ENCODE peak calls at places on chromosomes 3 and 15, in six cellular contexts. H, R, V, T, F and Y are unnamed samples.

GRCh38 chr15:92528736-92529135 is 126.8 kb downstream of the FAM174B start:
- DNase-seq in H (peak; percentile 34), R (no peak), V (no peak), T (no peak), F (no peak), Y (no peak)

GRCh38 chr15:95018888-95019545 is 787.7 kb downstream of the MCTP2 start:
- DNase-seq in H (peak; percentile 68), R (no peak), V (no peak), T (no peak), F (peak; percentile 60), Y (peak; percentile 48)

GRCh38 chr3:192914873-192915272 is 2.8 kb downstream of the MB21D2 start:
- DNase-seq in H (no peak), R (no peak), V (no peak), T (no peak), F (no peak), Y (no peak)

GRCh38 chr3:14201881-14202684 is 23.5 kb downstream of the LSM3 start:
- DNase-seq in H (peak; percentile 68), R (no peak), V (no peak), T (peak; percentile 64), F (peak; percentile 31), Y (no peak)

GRCh38 chr15:75069301-75069925 is 46.0 kb downstream of the PPCDC start:
- DNase-seq in H (no peak), R (no peak), V (no peak), T (no peak), F (no peak), Y (no peak)

GRCh38 chr15:81176291-81176893 is 20.3 kb upstream of the IL16 start:
- DNase-seq in H (no peak), R (no peak), V (no peak), T (no peak), F (peak; percentile 43), Y (no peak)

GRCh38 chr3:49500408-49501257 is 30.6 kb downstream of the DAG1 start:
- DNase-seq in H (peak; percentile 96), R (peak; percentile 77), V (no peak), T (peak; percentile 59), F (peak; percentile 97), Y (peak; percentile 98)

GRCh38 chr3:62521464-62522105 is 148.2 kb upstream of the FEZF2 start:
- DNase-seq in H (no peak), R (no peak), V (no peak), T (no peak), F (no peak), Y (no peak)

GRCh38 chr3:195270350-195271115 is 426 bp downstream of the XXYLT1 start:
- DNase-seq in H (peak; percentile 25), R (peak; percentile 55), V (peak; percentile 71), T (no peak), F (peak; percentile 77), Y (peak; percentile 89)

GRCh38 chr15:71137138-71137518 is 21.9 kb downstream of the THSD4 start:
- DNase-seq in H (no peak), R (no peak), V (no peak), T (no peak), F (peak; percentile 14), Y (no peak)

GRCh38 chr3:28234454-28234853 is 7.0 kb upstream of the CMC1 start:
- DNase-seq in H (no peak), R (no peak), V (no peak), T (no peak), F (no peak), Y (no peak)

GRCh38 chr3:129119365-129120100 is 2.1 kb downstream of the RAB43 start:
- DNase-seq in H (no peak), R (no peak), V (peak; percentile 65), T (peak; percentile 22), F (no peak), Y (no peak)

GRCh38 chr3:150610785-150611184 is 7.7 kb downstream of the SELENOT start:
- DNase-seq in H (peak; percentile 32), R (no peak), V (no peak), T (no peak), F (peak; percentile 35), Y (peak; percentile 31)

GRCh38 chr3:78281381-78281780 is 1241.5 kb downstream of the ROBO2 start:
- DNase-seq in H (no peak), R (no peak), V (no peak), T (no peak), F (no peak), Y (no peak)

GRCh38 chr3:195030791-195031321 is 240.1 kb downstream of the XXYLT1 start:
- DNase-seq in H (no peak), R (peak; percentile 43), V (no peak), T (no peak), F (peak; percentile 43), Y (no peak)

GRCh38 chr3:128146201-128146600 is 7.1 kb upstream of the EEFSEC start:
- DNase-seq in H (no peak), R (no peak), V (no peak), T (no peak), F (no peak), Y (no peak)

GRCh38 chr3:6807967-6808588 is 52.8 kb upstream of the GRM7 start:
- DNase-seq in H (no peak), R (no peak), V (no peak), T (no peak), F (no peak), Y (no peak)

GRCh38 chr3:28916713-28917499 is 364.0 kb upstream of the RBMS3 start:
- DNase-seq in H (peak; percentile 71), R (peak; percentile 37), V (no peak), T (peak; percentile 29), F (peak; percentile 90), Y (peak; percentile 39)

GRCh38 chr3:112814256-112814655 is 32.4 kb downstream of the CD200R1L start:
- DNase-seq in H (peak; percentile 86), R (peak; percentile 25), V (no peak), T (no peak), F (peak; percentile 93), Y (peak; percentile 51)

GRCh38 chr3:150497956-150498355 is 48.3 kb downstream of the SERP1 start:
- DNase-seq in H (peak; percentile 44), R (no peak), V (no peak), T (no peak), F (peak; percentile 43), Y (peak; percentile 41)

GRCh38 chr3:195760345-195760983 is 39.7 kb downstream of the MUC20 start:
- DNase-seq in H (no peak), R (peak; percentile 33), V (no peak), T (no peak), F (peak; percentile 39), Y (no peak)

GRCh38 chr3:108396336-108396735 is 100.0 kb downstream of the HHLA2 start:
- DNase-seq in H (no peak), R (no peak), V (no peak), T (no peak), F (no peak), Y (no peak)

GRCh38 chr3:182565916-182566524 is 227.3 kb upstream of the ATP11B start:
- DNase-seq in H (no peak), R (no peak), V (no peak), T (no peak), F (no peak), Y (no peak)

GRCh38 chr3:9786825-9787654 is 5.2 kb downstream of the TADA3 start:
- DNase-seq in H (no peak), R (no peak), V (no peak), T (no peak), F (no peak), Y (no peak)

GRCh38 chr3:24496529-24497482 is 2.2 kb upstream of the THRB start:
- DNase-seq in H (peak; percentile 85), R (peak; percentile 84), V (peak; percentile 88), T (peak; percentile 76), F (peak; percentile 93), Y (no peak)

GRCh38 chr3:140563206-140563605 is 114.7 kb upstream of the TRIM42 start:
- DNase-seq in H (no peak), R (no peak), V (no peak), T (no peak), F (no peak), Y (no peak)

GRCh38 chr3:173253471-173253870 is 112.4 kb upstream of the SPATA16 start:
- DNase-seq in H (no peak), R (no peak), V (no peak), T (no peak), F (no peak), Y (no peak)

GRCh38 chr3:108569336-108569735 is 19.9 kb downstream of the CIP2A start:
- DNase-seq in H (no peak), R (no peak), V (no peak), T (no peak), F (no peak), Y (no peak)

GRCh38 chr3:187743195-187744141 is 1.8 kb downstream of the BCL6 start:
- DNase-seq in H (peak; percentile 71), R (peak; percentile 76), V (peak; percentile 83), T (peak; percentile 76), F (peak; percentile 85), Y (peak; percentile 77)
- TF ChIP-seq CTCF in H (no peak), R (no peak), V (no peak), T (no peak), F (no peak), Y (no peak)

GRCh38 chr15:60592386-60593339 is 113.7 kb upstream of the ICE2 start:
- DNase-seq in H (peak; percentile 76), R (peak; percentile 80), V (peak; percentile 91), T (peak; percentile 78), F (peak; percentile 72), Y (peak; percentile 51)

GRCh38 chr15:60591491-60592385 is 112.8 kb upstream of the ICE2 start:
- DNase-seq in H (peak; percentile 22), R (peak; percentile 34), V (peak; percentile 81), T (no peak), F (peak; percentile 27), Y (peak; percentile 22)

GRCh38 chr15:60589253-60589652 is 110.3 kb upstream of the ICE2 start:
- DNase-seq in H (no peak), R (no peak), V (no peak), T (no peak), F (no peak), Y (no peak)

GRCh38 chr15:60590935-60591490 is 112.1 kb upstream of the ICE2 start:
- DNase-seq in H (peak; percentile 52), R (peak; percentile 49), V (peak; percentile 81), T (peak; percentile 24), F (peak; percentile 42), Y (peak; percentile 28)

DNA sequence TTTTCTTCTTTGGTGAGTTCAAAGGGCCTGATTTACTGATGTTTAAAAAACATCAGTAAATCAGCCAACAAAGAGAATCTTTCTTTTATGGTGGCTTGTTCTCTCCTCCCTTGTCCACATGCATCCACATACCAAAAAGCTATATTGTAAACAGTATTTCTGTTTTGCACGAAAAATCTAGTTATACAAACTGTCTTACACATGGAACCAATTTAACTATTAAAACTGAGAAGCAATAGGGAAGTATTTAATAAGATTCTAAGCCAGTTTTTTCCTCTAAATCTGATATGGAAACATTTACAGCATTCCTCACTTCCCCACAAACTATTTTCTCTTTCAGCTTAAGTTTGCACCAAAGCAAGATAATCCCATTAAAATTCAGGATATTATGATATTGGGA is 110.8 kb upstream of the ICE2 start:
- DNase-seq in H (peak; percentile 64), R (no peak), V (no peak), T (no peak), F (no peak), Y (no peak)
- H3K4me3 ChIP-seq in H (no peak overlapping the region), R (no peak overlapping the region), V (no peak overlapping the region), T (no peak overlapping the region), F (peak overlapping the region; percentile 76), Y (no peak overlapping the region)

GRCh38 chr3:60755094-60755493 is 496.2 kb downstream of the FHIT start:
- DNase-seq in H (no peak), R (no peak), V (no peak), T (no peak), F (no peak), Y (no peak)
- TF ChIP-seq CTCF in H (peak; percentile 18), R (no peak), V (no peak), T (no peak), F (no peak), Y (peak; percentile 12)

GRCh38 chr3:18446067-18446793 is 21.1 kb upstream of the SATB1 start:
- DNase-seq in H (no peak), R (no peak), V (no peak), T (no peak), F (no peak), Y (no peak)
- H3K4me3 ChIP-seq in H (no peak overlapping the region), R (no peak overlapping the region), V (no peak overlapping the region), T (no peak overlapping the region), F (no peak overlapping the region), Y (no peak overlapping the region)

GRCh38 chr15:56243774-56244236 is at the start of gene RFX7:
- DNase-seq in H (peak; percentile 70), R (peak; percentile 62), V (peak; percentile 88), T (peak; percentile 41), F (peak; percentile 81), Y (peak; percentile 76)
- TF ChIP-seq CTCF in H (no peak), R (no peak), V (no peak), T (peak; percentile 14), F (no peak), Y (no peak)